ENCODE peak calls at places on chromosomes 16 and 17, in four cellular contexts. A is NB4; O is A549; E is activated naive CD8-positive, alpha-beta T cell treated with anti-CD3 and anti-CD28 coated beads for 36 hours. G is an unnamed sample.

GRCh38 chr17:80862341-80862969 is 129.2 kb upstream of the CHMP6 start:
- DNase-seq in O (no peak), A (no peak), E (no peak), G (no peak)

GRCh38 chr17:46109603-46110189 is 83.5 kb downstream of the KANSL1 start:
- DNase-seq in A (no peak), E (no peak), O (no peak), G (no peak)

GRCh38 chr16:27670071-27670825 is 120.3 kb downstream of the KATNIP start:
- DNase-seq in E (no peak), A (no peak), O (no peak), G (no peak)

GRCh38 chr16:13012591-13012990 is 111.2 kb downstream of the SHISA9 start:
- DNase-seq in A (no peak), E (no peak), O (no peak), G (no peak)

GRCh38 chr16:62213763-62214162 is 177.5 kb upstream of the CDH8 start:
- DNase-seq in E (no peak), O (no peak), A (peak; percentile 35), G (no peak)

GRCh38 chr17:2374549-2375285 is 26.1 kb downstream of the MNT start:
- DNase-seq in A (no peak), O (no peak), E (no peak), G (no peak)

GRCh38 chr17:17027442-17028058 is 14.7 kb upstream of the MPRIP start:
- DNase-seq in A (no peak), E (no peak), O (no peak), G (no peak)

GRCh38 chr17:27339198-27339835 is 45.4 kb downstream of the WSB1 start:
- DNase-seq in O (no peak), A (no peak), E (no peak), G (no peak)

GRCh38 chr17:21042434-21043295 is at the start of gene USP22:
- DNase-seq in A (no peak), O (peak; percentile 76), E (peak; percentile 54), G (no peak)

GRCh38 chr16:65343556-65343955 is 221.7 kb upstream of the CDH11 start:
- DNase-seq in O (no peak), E (no peak), A (no peak), G (no peak)

GRCh38 chr17:50026046-50026675 is 29.7 kb upstream of the ITGA3 start:
- DNase-seq in E (no peak), A (no peak), O (no peak), G (no peak)

GRCh38 chr17:58339775-58340622 is 11.4 kb upstream of the TSPOAP1 start:
- DNase-seq in E (peak; percentile 29), A (peak; percentile 48), O (no peak), G (no peak)

GRCh38 chr17:489758-490329 is 137.2 kb upstream of the RPH3AL start:
- DNase-seq in E (peak; percentile 78), A (peak; percentile 80), O (peak; percentile 58), G (peak; percentile 36)

GRCh38 chr16:88992351-88993005 is 15.5 kb upstream of the CBFA2T3 start:
- DNase-seq in A (no peak), O (no peak), E (no peak), G (no peak)

GRCh38 chr16:56964243-56965148 is 2.7 kb downstream of the CETP start:
- DNase-seq in A (peak; percentile 97), O (peak; percentile 73), E (peak; percentile 93), G (peak; percentile 92)